ENCODE peak calls at places on chromosome 12, in nine cellular contexts. L is transverse colon, Z is GM12878, Y is upper lobe of left lung, X is GM12891, P is vagina, C is adrenal gland, H is H54, W is uterus. B is an unnamed sample.

GRCh38 chr12:119179335-119180021 is 747 bp downstream of the HSPB8 start:
- DNase-seq in L (no peak), Z (no peak), Y (peak; percentile 78), X (no peak), P (no peak), C (peak; percentile 57), H (peak; percentile 74), W (peak; percentile 41), B (no peak)

GRCh38 chr12:123519151-123520001 is 14.1 kb downstream of the RILPL1 start:
- DNase-seq in L (peak; percentile 11), Z (no peak), Y (no peak), X (no peak), P (no peak), C (peak; percentile 81), H (peak; percentile 89), W (no peak), B (no peak)

GRCh38 chr12:28855761-28856160 is 293.3 kb upstream of the FAR2 start:
- DNase-seq in L (no peak), Z (no peak), Y (no peak), X (no peak), P (no peak), C (no peak), H (no peak), W (no peak), B (no peak)

GRCh38 chr12:98644433-98644711 is 216 bp downstream of the IKBIP start:
- DNase-seq in L (peak; percentile 29), Z (no peak), Y (no peak), X (no peak), P (no peak), C (peak; percentile 35), H (peak; percentile 29), W (no peak), B (peak; percentile 17)

GRCh38 chr12:39605501-39605900 is 14.1 kb downstream of the ABCD2 start:
- DNase-seq in L (no peak), Z (no peak), Y (no peak), X (no peak), P (no peak), C (no peak), H (no peak), W (no peak), B (no peak)

GRCh38 chr12:81270385-81270784 is 192.5 kb downstream of the ACSS3 start:
- DNase-seq in L (no peak), Z (no peak), Y (no peak), X (no peak), P (no peak), C (no peak), H (no peak), W (no peak), B (no peak)

GRCh38 chr12:120771097-120771496 is 45.5 kb downstream of the ACADS start:
- DNase-seq in L (no peak), Z (no peak), Y (peak; percentile 55), X (no peak), P (no peak), C (no peak), H (no peak), W (no peak), B (no peak)

GRCh38 chr12:122201381-122201780 is 2.1 kb upstream of the B3GNT4 start:
- DNase-seq in L (no peak), Z (no peak), Y (no peak), X (no peak), P (no peak), C (no peak), H (no peak), W (no peak), B (no peak)

GRCh38 chr12:68913682-68914081 is 19.3 kb downstream of the CPM start:
- DNase-seq in L (no peak), Z (no peak), Y (no peak), X (no peak), P (no peak), C (no peak), H (no peak), W (no peak), B (no peak)

GRCh38 chr12:52524898-52525591 is 4.9 kb upstream of the KRT5 start:
- DNase-seq in L (no peak), Z (no peak), Y (no peak), X (no peak), P (peak; percentile 88), C (no peak), H (no peak), W (no peak), B (no peak)

GRCh38 chr12:128056299-128056885 is 210.6 kb upstream of the TMEM132C start:
- DNase-seq in L (no peak), Z (no peak), Y (no peak), X (no peak), P (no peak), C (no peak), H (no peak), W (no peak), B (no peak)

GRCh38 chr12:55912908-55913307 is 14.8 kb downstream of the PYM1 start:
- DNase-seq in L (no peak), Z (no peak), Y (no peak), X (no peak), P (no peak), C (no peak), H (no peak), W (no peak), B (no peak)

GRCh38 chr12:106303202-106303820 is 778 bp downstream of the TCP11L2 start:
- DNase-seq in L (peak; percentile 87), Z (no peak), Y (peak; percentile 92), X (peak; percentile 30), P (no peak), C (peak; percentile 89), H (peak; percentile 32), W (peak; percentile 86), B (peak; percentile 16)

GRCh38 chr12:24948816-24949722 is at the start of gene BCAT1:
- DNase-seq in L (peak; percentile 56), Z (no peak), Y (peak; percentile 93), X (no peak), P (no peak), C (peak; percentile 72), H (peak; percentile 68), W (peak; percentile 67), B (peak; percentile 34)

GRCh38 chr12:12518464-12518845 is 44.2 kb downstream of the DUSP16 start:
- DNase-seq in L (no peak), Z (no peak), Y (no peak), X (no peak), P (no peak), C (no peak), H (no peak), W (no peak), B (no peak)
- TF ChIP-seq POLR2A in L (no peak), Z (no peak), Y (no peak), X (no peak), P (no peak), C (no peak), H (no peak), W (no peak), B (no peak)

DNA sequence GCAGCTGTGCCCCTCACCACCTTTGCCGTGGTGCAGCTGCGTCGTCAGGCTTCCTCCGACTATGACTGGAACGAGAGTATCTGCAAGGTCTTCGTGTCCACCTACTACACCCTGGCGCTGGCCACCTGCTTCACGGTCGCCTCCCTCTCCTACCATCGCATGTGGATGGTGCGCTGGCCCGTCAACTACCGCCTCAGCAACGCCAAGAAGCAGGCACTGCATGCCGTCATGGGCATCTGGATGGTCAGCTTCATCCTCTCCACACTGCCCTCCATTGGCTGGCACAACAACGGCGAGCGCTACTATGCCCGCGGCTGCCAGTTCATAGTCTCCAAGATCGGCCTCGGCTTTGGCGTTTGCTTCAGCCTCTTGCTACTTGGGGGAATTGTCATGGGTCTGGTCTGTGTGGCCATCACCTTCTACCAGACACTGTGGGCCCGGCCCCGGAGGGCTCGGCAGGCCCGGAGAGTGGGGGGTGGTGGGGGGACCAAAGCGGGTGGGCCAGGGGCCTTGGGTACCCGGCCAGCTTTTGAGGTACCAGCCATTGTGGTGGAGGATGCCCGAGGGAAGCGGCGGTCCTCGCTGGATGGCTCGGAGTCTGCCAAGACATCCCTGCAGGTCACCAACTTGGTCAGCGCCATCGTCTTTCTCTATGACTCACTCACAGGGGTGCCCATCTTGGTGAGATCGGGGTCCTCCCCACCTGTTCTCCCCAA is 2.6 kb downstream of the GPR162 start:
- DNase-seq in L (no peak), Z (no peak), Y (peak; percentile 66), X (no peak), P (no peak), C (no peak), H (no peak), W (no peak), B (no peak)
- TF ChIP-seq POLR2A in L (no peak), Z (no peak), Y (no peak), X (no peak), P (no peak), C (no peak), H (no peak), W (no peak), B (no peak)

GRCh38 chr12:125065753-125066570 is 727 bp downstream of the AACS start:
- DNase-seq in L (no peak), Z (no peak), Y (no peak), X (no peak), P (no peak), C (no peak), H (no peak), W (no peak), B (no peak)

GRCh38 chr12:125064492-125064891 is 743 bp upstream of the AACS start:
- DNase-seq in L (no peak), Z (no peak), Y (no peak), X (no peak), P (no peak), C (no peak), H (no peak), W (no peak), B (no peak)

GRCh38 chr12:125061229-125061628 is 4.0 kb upstream of the AACS start:
- DNase-seq in L (no peak), Z (no peak), Y (no peak), X (no peak), P (no peak), C (no peak), H (no peak), W (no peak), B (no peak)

GRCh38 chr12:125068391-125068790 is 3.2 kb downstream of the AACS start:
- DNase-seq in L (no peak), Z (no peak), Y (no peak), X (no peak), P (no peak), C (no peak), H (no peak), W (no peak), B (no peak)

DNA sequence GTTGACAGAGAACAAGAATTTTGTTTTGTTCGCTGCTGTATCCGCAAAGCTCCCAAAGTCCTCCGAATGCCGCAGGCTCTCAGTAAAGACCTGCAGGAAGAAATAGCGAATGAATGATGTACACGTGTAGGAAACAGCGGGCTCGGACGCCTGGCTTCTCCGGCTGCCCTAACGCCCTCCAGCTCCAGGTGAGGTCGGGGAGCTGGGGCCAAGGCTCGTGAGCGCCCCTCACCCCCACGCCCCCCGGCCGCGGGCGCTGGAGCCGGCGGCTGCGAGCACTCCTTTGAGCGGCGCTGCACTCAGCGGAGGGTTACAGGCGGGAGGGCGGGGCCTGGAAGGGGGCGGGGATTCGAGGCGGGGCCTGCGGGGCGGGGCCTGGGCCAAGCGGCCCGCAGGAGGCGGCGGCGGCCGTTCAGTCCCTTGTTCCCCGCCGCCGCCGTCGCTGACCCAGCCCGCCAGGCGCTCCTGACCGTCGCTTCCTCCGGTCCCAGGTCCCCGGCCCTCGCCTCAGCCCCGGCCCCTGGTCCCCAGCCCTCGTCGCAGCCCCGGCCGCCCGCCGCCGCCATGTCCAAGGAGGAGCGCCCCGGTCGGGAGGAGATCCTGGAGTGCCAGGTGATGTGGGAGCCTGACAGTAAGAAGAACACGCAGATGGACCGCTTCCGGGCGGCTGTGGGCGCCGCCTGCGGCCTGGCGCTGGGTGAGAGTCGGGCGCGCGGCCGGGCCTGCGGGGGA is at the start of gene AACS:
- DNase-seq in L (peak; percentile 83), Z (no peak), Y (peak; percentile 95), X (peak; percentile 96), P (no peak), C (peak; percentile 82), H (peak; percentile 90), W (peak; percentile 70), B (peak; percentile 95)
- TF ChIP-seq POLR2A in L (peak; percentile 56), Z (peak; percentile 90), Y (peak; percentile 64), X (no peak), P (no peak), C (peak; percentile 30), H (peak; percentile 48), W (peak; percentile 69), B (peak; percentile 67)

GRCh38 chr12:30810918-30811317 is 56.2 kb upstream of the CAPRIN2 start:
- DNase-seq in L (no peak), Z (no peak), Y (no peak), X (no peak), P (no peak), C (no peak), H (no peak), W (no peak), B (no peak)
- TF ChIP-seq POLR2A in L (no peak), Z (no peak), Y (no peak), X (no peak), P (no peak), C (no peak), H (no peak), W (no peak), B (no peak)

B was measured in GM12892.